ENCODE peak calls at places on chromosomes 6 and 20, in ten cellular contexts. One of them, this sample, is unnamed.

GRCh38 chr6:30483677-30484279 is 5.5 kb upstream of the HLA-E start:
- DNase-seq in ovary: no peak
- DNase-seq in NCI-H1417 treated with DMSO at 0.1 percent for 48 hours: no peak
- DNase-seq in SW480: peak
- DNase-seq in activated CD4-positive, alpha-beta memory T cell treated with anti-CD3 and anti-CD28 coated beads, Interleukin-2, amount 10 ng/mL, durations not matched to agents 7 days and 5 days: no peak
- DNase-seq in OCI-M1: peak
- DNase-seq in Caki2: peak
- DNase-seq in heart left ventricle: no peak
- DNase-seq in transverse colon: no peak
- DNase-seq in hepatocyte: peak
- DNase-seq in this sample: no peak

GRCh38 chr6:39865011-39865888 is 69.0 kb downstream of the MOCS1 start:
- DNase-seq in hepatocyte: peak
- DNase-seq in ovary: peak
- DNase-seq in NCI-H1417 treated with DMSO at 0.1 percent for 48 hours: no peak
- DNase-seq in SW480: peak
- DNase-seq in transverse colon: peak
- DNase-seq in heart left ventricle: peak
- DNase-seq in Caki2: peak
- DNase-seq in activated CD4-positive, alpha-beta memory T cell treated with anti-CD3 and anti-CD28 coated beads, Interleukin-2, amount 10 ng/mL, durations not matched to agents 7 days and 5 days: peak
- DNase-seq in OCI-M1: peak
- DNase-seq in this sample: peak

GRCh38 chr20:49279677-49280462 is 2.0 kb upstream of the ZNFX1 start:
- DNase-seq in ovary: no peak
- DNase-seq in NCI-H1417 treated with DMSO at 0.1 percent for 48 hours: no peak
- DNase-seq in OCI-M1: peak
- DNase-seq in Caki2: peak
- DNase-seq in transverse colon: no peak
- DNase-seq in SW480: no peak
- DNase-seq in heart left ventricle: no peak
- DNase-seq in hepatocyte: peak
- DNase-seq in activated CD4-positive, alpha-beta memory T cell treated with anti-CD3 and anti-CD28 coated beads, Interleukin-2, amount 10 ng/mL, durations not matched to agents 7 days and 5 days: no peak
- DNase-seq in this sample: no peak

GRCh38 chr6:46502486-46503119 is 11.4 kb upstream of the RCAN2 start:
- DNase-seq in transverse colon: peak
- DNase-seq in SW480: no peak
- DNase-seq in hepatocyte: no peak
- DNase-seq in heart left ventricle: no peak
- DNase-seq in NCI-H1417 treated with DMSO at 0.1 percent for 48 hours: no peak
- DNase-seq in ovary: no peak
- DNase-seq in OCI-M1: peak
- DNase-seq in Caki2: no peak
- DNase-seq in activated CD4-positive, alpha-beta memory T cell treated with anti-CD3 and anti-CD28 coated beads, Interleukin-2, amount 10 ng/mL, durations not matched to agents 7 days and 5 days: no peak
- DNase-seq in this sample: no peak

GRCh38 chr20:45088247-45088646 is 12.7 kb downstream of the KCNS1 start:
- DNase-seq in heart left ventricle: no peak
- DNase-seq in OCI-M1: no peak
- DNase-seq in Caki2: peak
- DNase-seq in hepatocyte: peak
- DNase-seq in ovary: no peak
- DNase-seq in activated CD4-positive, alpha-beta memory T cell treated with anti-CD3 and anti-CD28 coated beads, Interleukin-2, amount 10 ng/mL, durations not matched to agents 7 days and 5 days: no peak
- DNase-seq in SW480: no peak
- DNase-seq in transverse colon: no peak
- DNase-seq in NCI-H1417 treated with DMSO at 0.1 percent for 48 hours: no peak
- DNase-seq in this sample: no peak

GRCh38 chr6:45255434-45255833 is 72.7 kb upstream of the RUNX2 start:
- DNase-seq in heart left ventricle: no peak
- DNase-seq in activated CD4-positive, alpha-beta memory T cell treated with anti-CD3 and anti-CD28 coated beads, Interleukin-2, amount 10 ng/mL, durations not matched to agents 7 days and 5 days: no peak
- DNase-seq in hepatocyte: no peak
- DNase-seq in Caki2: no peak
- DNase-seq in NCI-H1417 treated with DMSO at 0.1 percent for 48 hours: no peak
- DNase-seq in OCI-M1: no peak
- DNase-seq in SW480: no peak
- DNase-seq in ovary: no peak
- DNase-seq in transverse colon: no peak
- DNase-seq in this sample: no peak

GRCh38 chr6:42294759-42295158 is 77.1 kb upstream of the MRPS10 start:
- DNase-seq in NCI-H1417 treated with DMSO at 0.1 percent for 48 hours: no peak
- DNase-seq in ovary: no peak
- DNase-seq in hepatocyte: no peak
- DNase-seq in activated CD4-positive, alpha-beta memory T cell treated with anti-CD3 and anti-CD28 coated beads, Interleukin-2, amount 10 ng/mL, durations not matched to agents 7 days and 5 days: no peak
- DNase-seq in OCI-M1: no peak
- DNase-seq in SW480: peak
- DNase-seq in transverse colon: no peak
- DNase-seq in heart left ventricle: no peak
- DNase-seq in Caki2: peak
- DNase-seq in this sample: no peak

GRCh38 chr6:170295519-170296422 is 4.9 kb upstream of the DLL1 start:
- DNase-seq in ovary: peak
- DNase-seq in SW480: no peak
- DNase-seq in OCI-M1: no peak
- DNase-seq in Caki2: peak
- DNase-seq in NCI-H1417 treated with DMSO at 0.1 percent for 48 hours: no peak
- DNase-seq in activated CD4-positive, alpha-beta memory T cell treated with anti-CD3 and anti-CD28 coated beads, Interleukin-2, amount 10 ng/mL, durations not matched to agents 7 days and 5 days: no peak
- DNase-seq in heart left ventricle: peak
- DNase-seq in hepatocyte: peak
- DNase-seq in transverse colon: peak
- DNase-seq in this sample: no peak

GRCh38 chr6:64988148-64988547 is 718.9 kb downstream of the EYS start:
- DNase-seq in hepatocyte: peak
- DNase-seq in Caki2: no peak
- DNase-seq in OCI-M1: no peak
- DNase-seq in transverse colon: no peak
- DNase-seq in activated CD4-positive, alpha-beta memory T cell treated with anti-CD3 and anti-CD28 coated beads, Interleukin-2, amount 10 ng/mL, durations not matched to agents 7 days and 5 days: no peak
- DNase-seq in heart left ventricle: no peak
- DNase-seq in NCI-H1417 treated with DMSO at 0.1 percent for 48 hours: no peak
- DNase-seq in SW480: no peak
- DNase-seq in ovary: no peak
- DNase-seq in this sample: no peak

GRCh38 chr6:7045331-7045730 is 62.4 kb upstream of the RREB1 start:
- DNase-seq in ovary: no peak
- DNase-seq in OCI-M1: no peak
- DNase-seq in heart left ventricle: no peak
- DNase-seq in SW480: no peak
- DNase-seq in activated CD4-positive, alpha-beta memory T cell treated with anti-CD3 and anti-CD28 coated beads, Interleukin-2, amount 10 ng/mL, durations not matched to agents 7 days and 5 days: no peak
- DNase-seq in transverse colon: no peak
- DNase-seq in Caki2: no peak
- DNase-seq in NCI-H1417 treated with DMSO at 0.1 percent for 48 hours: no peak
- DNase-seq in hepatocyte: no peak
- DNase-seq in this sample: no peak

GRCh38 chr6:26464416-26465131 is 6.8 kb downstream of the BTN2A1 start:
- DNase-seq in heart left ventricle: no peak
- DNase-seq in OCI-M1: no peak
- DNase-seq in Caki2: no peak
- DNase-seq in ovary: no peak
- DNase-seq in transverse colon: no peak
- DNase-seq in NCI-H1417 treated with DMSO at 0.1 percent for 48 hours: no peak
- DNase-seq in SW480: no peak
- DNase-seq in hepatocyte: no peak
- DNase-seq in activated CD4-positive, alpha-beta memory T cell treated with anti-CD3 and anti-CD28 coated beads, Interleukin-2, amount 10 ng/mL, durations not matched to agents 7 days and 5 days: no peak
- DNase-seq in this sample: no peak

GRCh38 chr6:109166643-109167042 is 71.3 kb downstream of the CEP57L1 start:
- DNase-seq in SW480: no peak
- DNase-seq in ovary: no peak
- DNase-seq in NCI-H1417 treated with DMSO at 0.1 percent for 48 hours: no peak
- DNase-seq in transverse colon: no peak
- DNase-seq in hepatocyte: no peak
- DNase-seq in OCI-M1: no peak
- DNase-seq in activated CD4-positive, alpha-beta memory T cell treated with anti-CD3 and anti-CD28 coated beads, Interleukin-2, amount 10 ng/mL, durations not matched to agents 7 days and 5 days: no peak
- DNase-seq in heart left ventricle: no peak
- DNase-seq in Caki2: no peak
- DNase-seq in this sample: no peak

GRCh38 chr20:58638467-58639181 is 12.5 kb upstream of the STX16 start:
- DNase-seq in hepatocyte: no peak
- DNase-seq in activated CD4-positive, alpha-beta memory T cell treated with anti-CD3 and anti-CD28 coated beads, Interleukin-2, amount 10 ng/mL, durations not matched to agents 7 days and 5 days: no peak
- DNase-seq in heart left ventricle: no peak
- DNase-seq in NCI-H1417 treated with DMSO at 0.1 percent for 48 hours: no peak
- DNase-seq in ovary: no peak
- DNase-seq in Caki2: no peak
- DNase-seq in OCI-M1: no peak
- DNase-seq in SW480: no peak
- DNase-seq in transverse colon: no peak
- DNase-seq in this sample: no peak

GRCh38 chr6:108621117-108621516 is 60.4 kb downstream of the FOXO3 start:
- DNase-seq in OCI-M1: no peak
- DNase-seq in activated CD4-positive, alpha-beta memory T cell treated with anti-CD3 and anti-CD28 coated beads, Interleukin-2, amount 10 ng/mL, durations not matched to agents 7 days and 5 days: no peak
- DNase-seq in ovary: no peak
- DNase-seq in NCI-H1417 treated with DMSO at 0.1 percent for 48 hours: no peak
- DNase-seq in heart left ventricle: no peak
- DNase-seq in hepatocyte: no peak
- DNase-seq in SW480: no peak
- DNase-seq in transverse colon: peak
- DNase-seq in Caki2: peak
- DNase-seq in this sample: no peak

GRCh38 chr6:144857086-144857485 is 572.0 kb downstream of the UTRN start:
- DNase-seq in heart left ventricle: no peak
- DNase-seq in Caki2: no peak
- DNase-seq in hepatocyte: no peak
- DNase-seq in SW480: no peak
- DNase-seq in NCI-H1417 treated with DMSO at 0.1 percent for 48 hours: no peak
- DNase-seq in transverse colon: no peak
- DNase-seq in ovary: no peak
- DNase-seq in OCI-M1: no peak
- DNase-seq in activated CD4-positive, alpha-beta memory T cell treated with anti-CD3 and anti-CD28 coated beads, Interleukin-2, amount 10 ng/mL, durations not matched to agents 7 days and 5 days: no peak
- DNase-seq in this sample: no peak

GRCh38 chr6:75268121-75268987 is 16.2 kb downstream of the TMEM30A start:
- DNase-seq in ovary: no peak
- DNase-seq in hepatocyte: no peak
- DNase-seq in activated CD4-positive, alpha-beta memory T cell treated with anti-CD3 and anti-CD28 coated beads, Interleukin-2, amount 10 ng/mL, durations not matched to agents 7 days and 5 days: no peak
- DNase-seq in transverse colon: no peak
- DNase-seq in OCI-M1: no peak
- DNase-seq in NCI-H1417 treated with DMSO at 0.1 percent for 48 hours: no peak
- DNase-seq in Caki2: peak
- DNase-seq in SW480: no peak
- DNase-seq in heart left ventricle: no peak
- DNase-seq in this sample: no peak

GRCh38 chr6:43997342-43997677 is 129.9 kb downstream of the MRPL14 start:
- DNase-seq in hepatocyte: no peak
- DNase-seq in ovary: no peak
- DNase-seq in transverse colon: peak
- DNase-seq in activated CD4-positive, alpha-beta memory T cell treated with anti-CD3 and anti-CD28 coated beads, Interleukin-2, amount 10 ng/mL, durations not matched to agents 7 days and 5 days: no peak
- DNase-seq in SW480: no peak
- DNase-seq in OCI-M1: no peak
- DNase-seq in heart left ventricle: no peak
- DNase-seq in Caki2: no peak
- DNase-seq in NCI-H1417 treated with DMSO at 0.1 percent for 48 hours: no peak
- DNase-seq in this sample: no peak

GRCh38 chr6:13465734-13466133 is 21.7 kb downstream of the GFOD1 start:
- DNase-seq in SW480: no peak
- DNase-seq in heart left ventricle: no peak
- DNase-seq in hepatocyte: no peak
- DNase-seq in ovary: no peak
- DNase-seq in Caki2: no peak
- DNase-seq in transverse colon: no peak
- DNase-seq in activated CD4-positive, alpha-beta memory T cell treated with anti-CD3 and anti-CD28 coated beads, Interleukin-2, amount 10 ng/mL, durations not matched to agents 7 days and 5 days: no peak
- DNase-seq in OCI-M1: no peak
- DNase-seq in NCI-H1417 treated with DMSO at 0.1 percent for 48 hours: no peak
- DNase-seq in this sample: no peak

GRCh38 chr6:157552171-157552747 is 171.3 kb downstream of the ZDHHC14 start:
- DNase-seq in heart left ventricle: no peak
- DNase-seq in Caki2: no peak
- DNase-seq in transverse colon: no peak
- DNase-seq in SW480: no peak
- DNase-seq in OCI-M1: no peak
- DNase-seq in activated CD4-positive, alpha-beta memory T cell treated with anti-CD3 and anti-CD28 coated beads, Interleukin-2, amount 10 ng/mL, durations not matched to agents 7 days and 5 days: no peak
- DNase-seq in ovary: no peak
- DNase-seq in hepatocyte: no peak
- DNase-seq in NCI-H1417 treated with DMSO at 0.1 percent for 48 hours: no peak
- DNase-seq in this sample: peak

GRCh38 chr6:111823831-111824607 is 49.2 kb downstream of the FYN start:
- DNase-seq in ovary: no peak
- DNase-seq in OCI-M1: peak
- DNase-seq in NCI-H1417 treated with DMSO at 0.1 percent for 48 hours: no peak
- DNase-seq in transverse colon: no peak
- DNase-seq in hepatocyte: no peak
- DNase-seq in SW480: no peak
- DNase-seq in Caki2: no peak
- DNase-seq in activated CD4-positive, alpha-beta memory T cell treated with anti-CD3 and anti-CD28 coated beads, Interleukin-2, amount 10 ng/mL, durations not matched to agents 7 days and 5 days: no peak
- DNase-seq in heart left ventricle: no peak
- DNase-seq in this sample: no peak

GRCh38 chr6:135128268-135128914 is 52.7 kb upstream of the MYB start:
- DNase-seq in NCI-H1417 treated with DMSO at 0.1 percent for 48 hours: no peak
- DNase-seq in transverse colon: no peak
- DNase-seq in heart left ventricle: no peak
- DNase-seq in ovary: no peak
- DNase-seq in hepatocyte: no peak
- DNase-seq in Caki2: no peak
- DNase-seq in SW480: no peak
- DNase-seq in OCI-M1: peak
- DNase-seq in activated CD4-positive, alpha-beta memory T cell treated with anti-CD3 and anti-CD28 coated beads, Interleukin-2, amount 10 ng/mL, durations not matched to agents 7 days and 5 days: peak
- DNase-seq in this sample: no peak

GRCh38 chr6:10837692-10837996 is 695 bp downstream of the MAK start:
- DNase-seq in OCI-M1: no peak
- DNase-seq in SW480: no peak
- DNase-seq in NCI-H1417 treated with DMSO at 0.1 percent for 48 hours: no peak
- DNase-seq in transverse colon: no peak
- DNase-seq in activated CD4-positive, alpha-beta memory T cell treated with anti-CD3 and anti-CD28 coated beads, Interleukin-2, amount 10 ng/mL, durations not matched to agents 7 days and 5 days: peak
- DNase-seq in ovary: no peak
- DNase-seq in Caki2: no peak
- DNase-seq in hepatocyte: peak
- DNase-seq in heart left ventricle: no peak
- DNase-seq in this sample: no peak

GRCh38 chr6:129186988-129187387 is 304.1 kb downstream of the LAMA2 start:
- DNase-seq in NCI-H1417 treated with DMSO at 0.1 percent for 48 hours: no peak
- DNase-seq in ovary: no peak
- DNase-seq in Caki2: peak
- DNase-seq in heart left ventricle: no peak
- DNase-seq in transverse colon: no peak
- DNase-seq in activated CD4-positive, alpha-beta memory T cell treated with anti-CD3 and anti-CD28 coated beads, Interleukin-2, amount 10 ng/mL, durations not matched to agents 7 days and 5 days: no peak
- DNase-seq in hepatocyte: no peak
- DNase-seq in SW480: peak
- DNase-seq in OCI-M1: no peak
- DNase-seq in this sample: no peak

GRCh38 chr6:52802806-52803205 is 810 bp downstream of the GSTA1 start:
- DNase-seq in OCI-M1: no peak
- DNase-seq in ovary: no peak
- DNase-seq in heart left ventricle: no peak
- DNase-seq in activated CD4-positive, alpha-beta memory T cell treated with anti-CD3 and anti-CD28 coated beads, Interleukin-2, amount 10 ng/mL, durations not matched to agents 7 days and 5 days: no peak
- DNase-seq in transverse colon: no peak
- DNase-seq in SW480: no peak
- DNase-seq in NCI-H1417 treated with DMSO at 0.1 percent for 48 hours: no peak
- DNase-seq in Caki2: no peak
- DNase-seq in hepatocyte: no peak
- DNase-seq in this sample: no peak

GRCh38 chr6:5570641-5571040 is 309.3 kb downstream of the FARS2 start:
- DNase-seq in hepatocyte: no peak
- DNase-seq in SW480: no peak
- DNase-seq in ovary: no peak
- DNase-seq in OCI-M1: no peak
- DNase-seq in heart left ventricle: no peak
- DNase-seq in Caki2: no peak
- DNase-seq in transverse colon: no peak
- DNase-seq in activated CD4-positive, alpha-beta memory T cell treated with anti-CD3 and anti-CD28 coated beads, Interleukin-2, amount 10 ng/mL, durations not matched to agents 7 days and 5 days: no peak
- DNase-seq in NCI-H1417 treated with DMSO at 0.1 percent for 48 hours: no peak
- DNase-seq in this sample: no peak

GRCh38 chr6:41053056-41053455 is at the start of gene APOBEC2:
- DNase-seq in hepatocyte: no peak
- DNase-seq in Caki2: no peak
- DNase-seq in ovary: no peak
- DNase-seq in NCI-H1417 treated with DMSO at 0.1 percent for 48 hours: no peak
- DNase-seq in heart left ventricle: peak
- DNase-seq in OCI-M1: no peak
- DNase-seq in activated CD4-positive, alpha-beta memory T cell treated with anti-CD3 and anti-CD28 coated beads, Interleukin-2, amount 10 ng/mL, durations not matched to agents 7 days and 5 days: no peak
- DNase-seq in transverse colon: no peak
- DNase-seq in SW480: no peak
- DNase-seq in this sample: no peak

GRCh38 chr20:13870349-13870748 is 85.5 kb downstream of the NDUFAF5 start:
- DNase-seq in transverse colon: no peak
- DNase-seq in Caki2: no peak
- DNase-seq in activated CD4-positive, alpha-beta memory T cell treated with anti-CD3 and anti-CD28 coated beads, Interleukin-2, amount 10 ng/mL, durations not matched to agents 7 days and 5 days: no peak
- DNase-seq in OCI-M1: no peak
- DNase-seq in hepatocyte: no peak
- DNase-seq in ovary: no peak
- DNase-seq in SW480: no peak
- DNase-seq in NCI-H1417 treated with DMSO at 0.1 percent for 48 hours: no peak
- DNase-seq in heart left ventricle: no peak
- DNase-seq in this sample: no peak

GRCh38 chr6:3136361-3136760 is 17.9 kb downstream of the BPHL start:
- DNase-seq in heart left ventricle: no peak
- DNase-seq in SW480: no peak
- DNase-seq in hepatocyte: no peak
- DNase-seq in NCI-H1417 treated with DMSO at 0.1 percent for 48 hours: no peak
- DNase-seq in ovary: no peak
- DNase-seq in OCI-M1: no peak
- DNase-seq in Caki2: no peak
- DNase-seq in transverse colon: no peak
- DNase-seq in activated CD4-positive, alpha-beta memory T cell treated with anti-CD3 and anti-CD28 coated beads, Interleukin-2, amount 10 ng/mL, durations not matched to agents 7 days and 5 days: no peak
- DNase-seq in this sample: no peak

This sample was measured in NCI-H187 treated with DMSO at 0.1 percent for 48 hours.